ENCODE peak calls at places on chromosomes 11 and 22, in five cellular contexts. X is astrocyte of the spinal cord, I is fibroblast of pulmonary artery, S is neural progenitor cell, V is stomach. O is an unnamed sample.

GRCh38 chr11:40099391-40100169 is 1359.9 kb downstream of the LRRC4C start:
- DNase-seq in X (no peak), I (no peak), S (no peak), V (no peak), O (no peak)

GRCh38 chr11:2576116-2576515 is 123.7 kb downstream of the KCNQ1OT1 start:
- DNase-seq in X (no peak), I (no peak), S (no peak), V (no peak), O (no peak)

GRCh38 chr11:9138612-9139579 is 47.5 kb upstream of the SCUBE2 start:
- DNase-seq in X (peak), I (peak), S (no peak), V (peak), O (peak)

GRCh38 chr22:45496451-45496941 is 6.2 kb upstream of the FBLN1 start:
- DNase-seq in X (no peak), I (no peak), S (no peak), V (no peak), O (no peak)

GRCh38 chr11:122861631-122862030 is 20.9 kb upstream of the JHY start:
- DNase-seq in X (no peak), I (no peak), S (no peak), V (no peak), O (no peak)

GRCh38 chr11:124115782-124116616 is 749 bp downstream of the VWA5A start:
- DNase-seq in X (no peak), I (no peak), S (peak), V (peak), O (no peak)

GRCh38 chr11:117547911-117548310 is 220.3 kb downstream of the CEP164 start:
- DNase-seq in X (no peak), I (no peak), S (no peak), V (no peak), O (no peak)

GRCh38 chr11:116916052-116916451 is 78.6 kb upstream of the APOA1 start:
- DNase-seq in X (no peak), I (no peak), S (no peak), V (no peak), O (no peak)

GRCh38 chr11:127255239-127255638 is 254.7 kb upstream of the KIRREL3 start:
- DNase-seq in X (no peak), I (no peak), S (no peak), V (no peak), O (no peak)

GRCh38 chr11:126361400-126361799 is 5.9 kb downstream of the ST3GAL4 start:
- DNase-seq in X (no peak), I (no peak), S (no peak), V (no peak), O (no peak)

GRCh38 chr22:24445481-24446290 is 18.3 kb downstream of the ADORA2A start:
- DNase-seq in X (no peak), I (no peak), S (peak), V (no peak), O (no peak)

GRCh38 chr11:37323843-37324242 is 725.8 kb upstream of the RAG2 start:
- DNase-seq in X (no peak), I (no peak), S (no peak), V (no peak), O (no peak)

GRCh38 chr22:23036684-23037428 is 33.5 kb upstream of the GNAZ start:
- DNase-seq in X (no peak), I (peak), S (no peak), V (no peak), O (peak)

GRCh38 chr11:19775622-19776021 is 63.0 kb downstream of the NAV2 start:
- DNase-seq in X (no peak), I (no peak), S (no peak), V (no peak), O (no peak)
- H3K4me3 ChIP-seq in X (no peak), I (no peak), S (no peak), V (no peak), O (no peak)

GRCh38 chr11:134001101-134001500 is 44.3 kb upstream of the IGSF9B start:
- DNase-seq in X (no peak), I (no peak), S (no peak), V (no peak), O (no peak)
- TF ChIP-seq CTCF in X (no peak), I (no peak), S (no peak), V (no peak), O (no peak)

GRCh38 chr22:42022162-42022847 is 23.7 kb downstream of the WBP2NL start:
- DNase-seq in X (no peak), I (no peak), S (no peak), V (no peak), O (no peak)

GRCh38 chr22:42026705-42027104 is 28.1 kb downstream of the WBP2NL start:
- DNase-seq in X (no peak), I (no peak), S (no peak), V (no peak), O (no peak)
- H3K4me3 ChIP-seq in X (no peak), I (no peak), S (no peak), V (no peak), O (no peak)

GRCh38 chr11:76658651-76659650 is 11.6 kb downstream of the LRRC32 start:
- DNase-seq in X (no peak), I (no peak), S (no peak), V (no peak), O (no peak)

GRCh38 chr11:76660533-76661305 is 9.8 kb downstream of the LRRC32 start:
- DNase-seq in X (no peak), I (no peak), S (no peak), V (no peak), O (no peak)

GRCh38 chr11:76661306-76661751 is 9.2 kb downstream of the LRRC32 start:
- DNase-seq in X (no peak), I (no peak), S (no peak), V (no peak), O (no peak)

GRCh38 chr11:76658231-76658630 is 12.3 kb downstream of the LRRC32 start:
- DNase-seq in X (no peak), I (no peak), S (no peak), V (no peak), O (no peak)

GRCh38 chr11:76659672-76660532 is 10.6 kb downstream of the LRRC32 start:
- DNase-seq in X (no peak), I (no peak), S (no peak), V (no peak), O (no peak)
- TF ChIP-seq CTCF in X (no peak), I (no peak), S (no peak), V (no peak), O (no peak)

O was measured in fibroblast of mammary gland.